ENCODE peak calls at places on chromosomes 2 and 18, in five cellular contexts. V, P, M, W and Z are unnamed samples.

GRCh38 chr2:28447943-28448737 is 47.7 kb upstream of the PLB1 start:
- DNase-seq in V (no peak), P (no peak), M (no peak), W (no peak), Z (no peak)

GRCh38 chr2:24352664-24353063 is 7.7 kb downstream of the ITSN2 start:
- DNase-seq in V (no peak), P (no peak), M (no peak), W (no peak), Z (no peak)

GRCh38 chr18:72866901-72867701 is 686 bp downstream of the NETO1 start:
- DNase-seq in V (no peak), P (no peak), M (peak), W (no peak), Z (no peak)

GRCh38 chr2:170217778-170218251 is 39.9 kb downstream of the MYO3B start:
- DNase-seq in V (no peak), P (no peak), M (no peak), W (no peak), Z (no peak)

GRCh38 chr2:16209799-16210198 is 269.4 kb downstream of the MYCN start:
- DNase-seq in V (no peak), P (no peak), M (no peak), W (no peak), Z (no peak)

GRCh38 chr2:236871500-236872001 is 214.1 kb upstream of the COPS8 start:
- DNase-seq in V (no peak), P (no peak), M (no peak), W (peak), Z (no peak)

GRCh38 chr2:174972924-174973323 is 32.3 kb downstream of the CHN1 start:
- DNase-seq in V (no peak), P (no peak), M (no peak), W (no peak), Z (no peak)

GRCh38 chr18:44602380-44602779 is 78.3 kb upstream of the SETBP1 start:
- DNase-seq in V (no peak), P (no peak), M (no peak), W (no peak), Z (no peak)

GRCh38 chr18:37604032-37604431 is 38.4 kb upstream of the CELF4 start:
- DNase-seq in V (no peak), P (no peak), M (no peak), W (no peak), Z (peak)

GRCh38 chr2:11068079-11068741 is 87.1 kb upstream of the SLC66A3 start:
- DNase-seq in V (no peak), P (no peak), M (no peak), W (no peak), Z (no peak)

GRCh38 chr18:27062802-27063201 is 122.3 kb downstream of the CHST9 start:
- DNase-seq in V (no peak), P (no peak), M (no peak), W (no peak), Z (no peak)

GRCh38 chr18:35494281-35494825 is 3.4 kb downstream of the INO80C start:
- DNase-seq in V (no peak), P (no peak), M (no peak), W (no peak), Z (no peak)

GRCh38 chr2:199985625-199986207 is 30.3 kb downstream of the MAIP1 start:
- DNase-seq in V (no peak), P (peak), M (peak), W (peak), Z (peak)

GRCh38 chr2:74843371-74844298 is 9.7 kb downstream of the HK2 start:
- DNase-seq in V (peak), P (no peak), M (no peak), W (peak), Z (no peak)

GRCh38 chr2:180319586-180320405 is 312.7 kb upstream of the CWC22 start:
- DNase-seq in V (no peak), P (no peak), M (no peak), W (no peak), Z (no peak)

GRCh38 chr18:63613420-63613819 is 26.3 kb downstream of the SERPINB13 start:
- DNase-seq in V (no peak), P (no peak), M (no peak), W (no peak), Z (no peak)

GRCh38 chr2:88950010-88950409 is 258.5 kb downstream of the RPIA start:
- DNase-seq in V (no peak), P (peak), M (no peak), W (peak), Z (no peak)

GRCh38 chr2:105438104-105438929 is 39.5 kb upstream of the FHL2 start:
- DNase-seq in V (no peak), P (peak), M (peak), W (no peak), Z (no peak)

GRCh38 chr18:55790296-55790695 is 202.3 kb upstream of the TCF4 start:
- DNase-seq in V (no peak), P (no peak), M (no peak), W (no peak), Z (no peak)

GRCh38 chr2:43143756-43144155 is 82.7 kb downstream of the ZFP36L2 start:
- DNase-seq in V (no peak), P (no peak), M (no peak), W (no peak), Z (no peak)

GRCh38 chr2:43139996-43140621 is 86.3 kb downstream of the ZFP36L2 start:
- DNase-seq in V (no peak), P (no peak), M (peak), W (no peak), Z (no peak)

GRCh38 chr2:43144265-43144664 is 82.1 kb downstream of the ZFP36L2 start:
- DNase-seq in V (no peak), P (no peak), M (no peak), W (peak), Z (no peak)

GRCh38 chr2:43146083-43146482 is 80.3 kb downstream of the ZFP36L2 start:
- DNase-seq in V (no peak), P (no peak), M (no peak), W (no peak), Z (no peak)

GRCh38 chr2:43142921-43143438 is 83.4 kb downstream of the ZFP36L2 start:
- DNase-seq in V (no peak), P (peak), M (no peak), W (peak), Z (no peak)
- TF ChIP-seq CTCF in V (peak), P (peak), M (peak), W (peak), Z (peak)

GRCh38 chr2:129797489-129798300 is 181.8 kb upstream of the RAB6C start:
- DNase-seq in V (no peak), P (no peak), M (no peak), W (no peak), Z (no peak)

GRCh38 chr2:129796801-129797488 is 182.5 kb upstream of the RAB6C start:
- DNase-seq in V (no peak), P (no peak), M (no peak), W (no peak), Z (no peak)

GRCh38 chr2:129799036-129799958 is 180.2 kb upstream of the RAB6C start:
- DNase-seq in V (no peak), P (no peak), M (no peak), W (no peak), Z (no peak)

GRCh38 chr2:129798301-129798581 is 181.2 kb upstream of the RAB6C start:
- DNase-seq in V (no peak), P (no peak), M (no peak), W (no peak), Z (no peak)

DNA sequence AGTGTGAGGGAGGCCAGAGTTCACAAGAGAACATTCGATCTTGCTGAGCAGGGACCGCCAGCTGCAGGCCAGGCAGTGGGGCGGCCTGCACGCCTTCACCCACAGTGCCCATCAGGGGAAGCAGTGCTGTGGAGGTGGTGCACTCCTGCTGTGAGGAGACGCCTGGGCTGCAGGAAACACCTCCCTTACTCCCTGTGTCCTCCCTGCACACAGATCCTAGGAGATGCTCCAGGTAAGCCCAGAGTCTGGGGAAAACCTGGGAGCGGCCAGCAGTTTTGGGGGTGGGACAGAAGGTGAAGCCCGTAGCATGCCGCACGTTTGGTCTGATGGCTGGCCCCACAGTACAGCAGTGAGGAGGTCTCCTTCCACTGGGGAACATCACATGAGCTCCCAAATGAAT is 180.8 kb upstream of the RAB6C start:
- DNase-seq in V (no peak), P (no peak), M (no peak), W (no peak), Z (no peak)
- TF ChIP-seq TAF1 in V (no peak), P (no peak), M (no peak), W (no peak), Z (no peak)

DNA sequence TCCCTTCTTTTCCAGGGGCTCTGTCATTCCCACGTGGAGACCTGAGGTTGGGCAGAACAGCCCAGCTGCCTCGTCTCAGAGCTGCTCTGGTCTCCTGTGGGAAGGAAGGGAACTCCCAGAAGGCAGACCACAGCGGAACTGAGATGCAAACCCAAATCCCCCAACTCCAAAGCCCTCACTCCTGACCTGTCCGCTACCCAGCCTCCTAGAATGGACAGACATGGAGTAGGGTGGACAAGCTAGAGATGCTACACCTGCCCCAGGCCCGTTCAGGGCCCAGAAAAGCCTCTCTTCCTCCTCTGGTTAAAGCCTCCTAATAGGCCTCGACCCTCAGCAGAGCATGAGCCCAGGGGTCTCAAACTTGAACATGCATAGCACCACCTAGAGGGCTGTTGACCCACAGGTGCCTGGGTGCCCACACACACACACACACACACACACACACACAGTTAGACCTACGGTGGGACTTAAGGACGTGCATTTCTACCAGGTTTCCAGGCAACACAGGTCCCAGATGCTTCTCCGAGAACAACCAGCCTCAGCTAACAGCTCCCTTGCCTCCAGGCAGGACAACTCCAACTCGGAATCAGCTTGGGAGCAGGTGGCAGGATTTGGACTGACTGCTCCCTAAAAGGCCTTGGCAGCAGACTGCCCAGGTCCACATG is 93.5 kb downstream of the TNS1 start:
- DNase-seq in V (no peak), P (no peak), M (peak), W (peak), Z (no peak)
- TF ChIP-seq CTCF in V (no peak), P (no peak), M (peak), W (peak), Z (no peak)

DNA sequence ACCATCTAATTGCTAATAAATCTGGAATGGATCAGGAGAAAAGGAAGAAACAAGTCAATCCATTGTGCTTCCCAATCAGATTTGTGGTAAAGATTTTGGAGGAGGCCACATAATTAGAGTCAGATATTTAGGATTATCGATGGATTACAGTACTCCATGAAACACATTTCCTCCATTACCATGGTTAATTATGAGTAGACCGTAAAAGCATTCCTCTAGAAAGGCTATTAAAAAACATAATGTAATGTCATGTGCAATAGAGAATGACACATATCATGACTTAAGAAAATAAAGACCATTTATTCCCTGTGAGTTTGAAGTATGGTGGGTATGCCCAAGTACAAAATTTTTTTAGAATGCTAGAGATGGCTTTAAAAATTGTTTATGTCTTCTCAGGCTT is 96.1 kb downstream of the ITGA4 start:
- DNase-seq in V (no peak), P (no peak), M (no peak), W (no peak), Z (no peak)
- TF ChIP-seq TAF1 in V (no peak), P (no peak), M (no peak), W (no peak), Z (no peak)

GRCh38 chr2:115303-115702 is 69.0 kb upstream of the FAM110C start:
- DNase-seq in V (no peak), P (no peak), M (no peak), W (peak), Z (no peak)
- TF ChIP-seq CTCF in V (no peak), P (no peak), M (no peak), W (peak), Z (peak)

DNA sequence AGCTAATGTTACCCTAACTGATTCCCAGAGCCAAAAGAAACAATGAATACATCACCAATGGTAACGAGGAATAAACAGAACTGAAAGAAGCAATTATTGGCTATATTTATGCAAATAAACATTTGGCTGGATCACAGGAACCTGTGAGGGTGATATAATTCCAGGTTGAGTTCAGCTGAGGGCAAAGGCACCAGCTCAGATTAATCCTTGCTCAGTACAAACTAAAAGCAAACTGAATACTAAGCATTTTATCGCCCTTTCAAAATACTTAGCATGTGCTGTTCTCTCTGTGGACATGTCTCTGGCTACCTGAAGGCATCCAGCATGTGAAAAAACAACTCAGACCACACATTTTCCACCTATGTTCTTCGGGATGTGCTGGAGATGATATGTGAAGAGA is 791.7 kb downstream of the METTL4 start:
- DNase-seq in V (no peak), P (no peak), M (no peak), W (no peak), Z (no peak)
- TF ChIP-seq TAF1 in V (no peak), P (no peak), M (no peak), W (no peak), Z (no peak)

DNA sequence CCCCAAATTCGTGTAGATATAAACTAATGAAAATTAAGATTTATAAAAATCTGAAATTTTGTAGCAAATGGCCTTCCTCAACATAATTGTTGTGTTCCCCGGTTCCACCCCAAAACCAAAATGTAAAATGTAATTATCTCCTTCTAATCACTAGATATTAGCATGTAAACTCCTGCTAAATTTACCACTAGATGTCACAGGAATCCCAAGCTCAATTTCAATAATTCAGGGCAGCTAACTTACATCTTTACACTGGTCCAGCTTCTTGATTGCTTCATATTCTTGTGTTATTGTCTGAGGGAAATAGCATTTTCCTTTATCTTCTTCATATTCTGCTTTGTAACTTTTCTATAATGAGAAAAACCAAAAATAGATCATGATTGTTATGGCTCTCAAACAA is 42.7 kb downstream of the NEB start:
- DNase-seq in V (no peak), P (no peak), M (no peak), W (no peak), Z (no peak)
- TF ChIP-seq CTCF in V (peak), P (no peak), M (no peak), W (no peak), Z (no peak)